ENCODE peak calls at places on chromosomes 5 and 9, in seven cellular contexts. Z, B, N, C, K, E and I are unnamed samples.

GRCh38 chr5:170286532-170286931 is 11.0 kb downstream of the LCP2 start:
- DNase-seq in Z (no peak), B (no peak), N (peak; percentile 29), C (no peak), K (no peak), E (no peak), I (no peak)

GRCh38 chr5:1134478-1134877 is 22.6 kb upstream of the SLC12A7 start:
- DNase-seq in Z (no peak), B (no peak), N (no peak), C (no peak), K (peak; percentile 77), E (no peak), I (no peak)

GRCh38 chr5:55324815-55325418 is 17.1 kb downstream of the MTREX start:
- DNase-seq in Z (no peak), B (no peak), N (no peak), C (no peak), K (no peak), E (peak; percentile 19), I (no peak)

GRCh38 chr5:2757563-2758311 is 6.3 kb upstream of the IRX2 start:
- DNase-seq in Z (no peak), B (no peak), N (no peak), C (no peak), K (no peak), E (no peak), I (no peak)

GRCh38 chr9:127163409-127163808 is 41.0 kb upstream of the ANGPTL2 start:
- DNase-seq in Z (no peak), B (no peak), N (no peak), C (no peak), K (no peak), E (no peak), I (no peak)

GRCh38 chr9:26850995-26851394 is 41.6 kb downstream of the CAAP1 start:
- DNase-seq in Z (no peak), B (no peak), N (no peak), C (no peak), K (no peak), E (no peak), I (no peak)

GRCh38 chr5:68114641-68115040 is 100.9 kb upstream of the PIK3R1 start:
- DNase-seq in Z (no peak), B (no peak), N (no peak), C (no peak), K (no peak), E (no peak), I (no peak)

GRCh38 chr5:152723482-152723881 is 318.4 kb upstream of the NMUR2 start:
- DNase-seq in Z (no peak), B (no peak), N (no peak), C (no peak), K (no peak), E (no peak), I (peak; percentile 43)

GRCh38 chr9:89597711-89598707 is 6.8 kb upstream of the GADD45G start:
- DNase-seq in Z (peak; percentile 57), B (peak; percentile 68), N (peak; percentile 70), C (peak; percentile 54), K (peak; percentile 64), E (peak; percentile 53), I (peak; percentile 67)

GRCh38 chr9:77977210-77977611 is 54.4 kb downstream of the GNAQ start:
- DNase-seq in Z (peak; percentile 54), B (peak; percentile 74), N (peak; percentile 20), C (peak; percentile 40), K (peak; percentile 66), E (peak; percentile 7), I (peak; percentile 68)

GRCh38 chr5:73336366-73336765 is 112.2 kb downstream of the FOXD1 start:
- DNase-seq in Z (no peak), B (no peak), N (no peak), C (no peak), K (no peak), E (no peak), I (no peak)

GRCh38 chr9:9395539-9395938 is 1217.3 kb downstream of the PTPRD start:
- DNase-seq in Z (no peak), B (no peak), N (no peak), C (no peak), K (no peak), E (no peak), I (no peak)

GRCh38 chr5:51383494-51384081 is 340 bp downstream of the ISL1 start:
- DNase-seq in Z (no peak), B (no peak), N (no peak), C (no peak), K (no peak), E (no peak), I (no peak)

GRCh38 chr9:137252555-137253506 is 1.7 kb downstream of the STPG3 start:
- DNase-seq in Z (no peak), B (no peak), N (peak; percentile 91), C (no peak), K (no peak), E (no peak), I (peak; percentile 64)

GRCh38 chr5:43227655-43228054 is 35.6 kb downstream of the NIM1K start:
- DNase-seq in Z (no peak), B (no peak), N (no peak), C (no peak), K (no peak), E (no peak), I (no peak)

GRCh38 chr5:59069438-59070079 is 486.7 kb downstream of the RAB3C start:
- DNase-seq in Z (peak; percentile 21), B (no peak), N (no peak), C (no peak), K (no peak), E (peak; percentile 58), I (no peak)

GRCh38 chr9:13508086-13508485 is 228.6 kb upstream of the MPDZ start:
- DNase-seq in Z (no peak), B (no peak), N (no peak), C (no peak), K (no peak), E (no peak), I (no peak)

GRCh38 chr5:179148703-179149170 is 88.6 kb downstream of the ZNF354C start:
- DNase-seq in Z (no peak), B (no peak), N (no peak), C (no peak), K (no peak), E (no peak), I (no peak)

GRCh38 chr9:14531424-14532269 is 161.6 kb downstream of the ZDHHC21 start:
- DNase-seq in Z (no peak), B (no peak), N (no peak), C (no peak), K (no peak), E (peak; percentile 48), I (no peak)

GRCh38 chr9:117084221-117084620 is 330.6 kb downstream of the ASTN2 start:
- DNase-seq in Z (no peak), B (no peak), N (no peak), C (no peak), K (no peak), E (no peak), I (no peak)

GRCh38 chr9:27423919-27424710 is 100.0 kb upstream of the IFNK start:
- DNase-seq in Z (no peak), B (no peak), N (no peak), C (no peak), K (no peak), E (no peak), I (no peak)

GRCh38 chr5:43840424-43841232 is 237.6 kb downstream of the NNT start:
- DNase-seq in Z (no peak), B (no peak), N (no peak), C (no peak), K (no peak), E (no peak), I (no peak)

GRCh38 chr9:119844431-119844830 is 475.2 kb upstream of the BRINP1 start:
- DNase-seq in Z (no peak), B (no peak), N (no peak), C (no peak), K (no peak), E (peak; percentile 49), I (no peak)

GRCh38 chr5:136285501-136285900 is 79.8 kb downstream of the TRPC7 start:
- DNase-seq in Z (no peak), B (no peak), N (no peak), C (no peak), K (no peak), E (no peak), I (no peak)

GRCh38 chr9:105243015-105243686 is 1.3 kb upstream of the SLC44A1 start:
- DNase-seq in Z (no peak), B (peak; percentile 31), N (no peak), C (no peak), K (no peak), E (no peak), I (no peak)

GRCh38 chr5:68374770-68375518 is 159.4 kb downstream of the PIK3R1 start:
- DNase-seq in Z (no peak), B (no peak), N (no peak), C (no peak), K (no peak), E (no peak), I (no peak)

GRCh38 chr5:146894763-146895521 is 16.4 kb upstream of the PPP2R2B start:
- DNase-seq in Z (no peak), B (no peak), N (no peak), C (no peak), K (no peak), E (no peak), I (no peak)